ENCODE peak calls at places on chromosomes 2 and 18, in six cellular contexts. I is transverse colon, T is K562, W is neural progenitor cell, O is cardiac muscle cell, Q is mucosa of descending colon. U is an unnamed sample. For H3K9me3 and H3K4me1, the result is how much of the 10 kb centered on the place peaks cover.

GRCh38 chr2:13584020-13584419 is 867.3 kb downstream of the TRIB2 start:
- DNase-seq in I (no peak), T (no peak), O (no peak), W (no peak), Q (no peak), U (no peak)

GRCh38 chr2:191165190-191165643 is 14.4 kb upstream of the STAT4 start:
- DNase-seq in Q (peak), W (peak), O (peak), T (peak), I (no peak), U (peak)

GRCh38 chr18:62842898-62843297 is 127.6 kb downstream of the PHLPP1 start:
- DNase-seq in W (no peak), O (no peak), Q (no peak), T (no peak), I (no peak), U (no peak)

GRCh38 chr2:228731517-228731916 is 539.6 kb downstream of the PID1 start:
- DNase-seq in I (no peak), W (no peak), O (peak), Q (no peak), T (no peak), U (no peak)

GRCh38 chr2:29066271-29066860 is 8.0 kb downstream of the PCARE start:
- DNase-seq in O (peak), I (no peak), W (no peak), Q (no peak), T (no peak), U (no peak)

GRCh38 chr2:71713581-71714580 is 260.5 kb downstream of the DYSF start:
- DNase-seq in T (no peak), O (peak), Q (no peak), I (no peak), W (no peak), U (no peak)

GRCh38 chr2:176428943-176429469 is 159.8 kb downstream of the MTX2 start:
- DNase-seq in T (no peak), I (no peak), Q (no peak), O (no peak), W (no peak), U (no peak)

GRCh38 chr2:133760366-133760765 is 192.1 kb upstream of the NCKAP5 start:
- DNase-seq in T (no peak), Q (no peak), I (no peak), O (no peak), W (no peak), U (peak)

GRCh38 chr18:74546007-74546406 is 11.7 kb downstream of the CNDP1 start:
- DNase-seq in Q (no peak), W (no peak), T (no peak), O (no peak), I (no peak), U (no peak)

GRCh38 chr2:241035142-241035817 is 36.9 kb downstream of the SNED1 start:
- DNase-seq in T (no peak), O (no peak), Q (no peak), W (peak), I (no peak), U (no peak)

GRCh38 chr2:188473306-188473705 is 181.6 kb downstream of the GULP1 start:
- DNase-seq in O (no peak), W (no peak), I (no peak), Q (no peak), T (no peak), U (no peak)

GRCh38 chr2:71101656-71102055 is 28.4 kb downstream of the MCEE start:
- DNase-seq in T (no peak), W (no peak), O (peak), Q (no peak), I (no peak), U (no peak)

GRCh38 chr2:107325983-107326786 is 440.2 kb upstream of the ST6GAL2 start:
- DNase-seq in W (no peak), O (peak), I (no peak), Q (peak), T (no peak), U (no peak)
- H3K9me3 ChIP-seq in W (under half), O (under half), I (under half), Q (under half), T (under half), U (under half)

GRCh38 chr2:98479959-98480524 is 35.4 kb downstream of the INPP4A start:
- DNase-seq in O (peak), W (no peak), T (no peak), I (peak), Q (peak), U (no peak)
- H3K4me1 ChIP-seq in O (under half), W (under half), T (under half), I (under half), Q (half or more), U (under half)

GRCh38 chr2:98936133-98936916 is at the start of gene CRACDL:
- DNase-seq in I (no peak), W (peak), Q (peak), T (no peak), O (peak), U (peak)
- TF ChIP-seq CTCF in I (no peak), W (peak), Q (no peak), T (no peak), O (no peak), U (no peak)

DNA sequence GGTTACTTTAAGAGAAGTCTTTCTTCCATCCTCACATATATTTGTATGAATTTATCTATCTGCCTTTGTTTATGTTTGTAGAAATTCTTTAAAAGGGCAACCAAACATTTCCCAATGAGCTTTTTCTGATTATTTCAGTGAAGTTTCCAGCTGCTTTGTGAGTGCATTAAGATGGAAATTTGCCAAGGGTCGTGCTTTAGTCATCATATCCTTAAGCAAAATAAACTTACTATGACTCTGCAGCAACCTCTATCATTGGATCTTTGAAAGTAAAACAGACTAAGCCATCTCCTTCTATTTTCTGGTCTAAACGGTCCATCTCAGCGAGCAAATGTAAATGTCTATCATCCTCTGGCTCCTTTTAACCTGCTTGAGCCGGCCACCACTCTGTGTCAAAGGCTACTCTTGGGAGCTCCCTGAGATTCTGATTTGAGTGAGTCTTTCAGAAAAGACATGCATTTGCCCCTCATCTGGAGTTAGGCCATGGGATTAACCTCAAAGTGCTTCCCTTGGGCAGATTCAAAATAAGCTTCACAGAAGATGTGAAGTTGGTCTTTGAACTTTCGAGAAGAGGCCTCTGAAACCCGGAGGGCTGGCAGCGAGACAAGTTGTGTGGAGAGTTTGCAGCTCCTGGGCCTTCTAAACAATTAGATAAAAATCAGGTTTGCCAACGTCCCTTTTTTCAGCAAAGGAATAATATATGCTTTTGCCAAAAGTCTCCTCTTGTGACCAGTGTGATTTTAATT is 489.5 kb downstream of the SOX11 start:
- DNase-seq in T (no peak), W (peak), I (no peak), Q (no peak), O (peak), U (no peak)
- H3K9me3 ChIP-seq in T (under half), W (under half), I (under half), Q (under half), O (under half), U (under half)

DNA sequence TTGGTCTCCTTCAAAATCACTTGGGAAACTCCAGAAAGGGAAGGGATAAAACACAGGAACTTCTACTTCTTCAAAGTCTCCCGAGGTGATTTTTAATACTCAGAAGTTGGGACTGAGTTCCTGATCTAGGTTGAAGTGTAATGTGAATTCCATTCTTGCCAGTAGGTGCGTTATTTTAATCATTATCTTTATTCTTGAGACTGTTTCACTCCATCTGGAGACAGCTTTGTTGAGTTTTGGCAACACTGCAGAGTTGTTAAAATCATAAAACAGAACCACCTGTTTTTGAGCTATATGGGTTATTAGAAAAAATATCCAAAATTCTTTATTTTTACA is 22.0 kb downstream of the ATP8B1 start:
- DNase-seq in W (no peak), I (no peak), O (no peak), Q (no peak), T (no peak), U (no peak)
- H3K4me1 ChIP-seq in W (under half), I (under half), O (under half), Q (under half), T (under half), U (under half)

DNA sequence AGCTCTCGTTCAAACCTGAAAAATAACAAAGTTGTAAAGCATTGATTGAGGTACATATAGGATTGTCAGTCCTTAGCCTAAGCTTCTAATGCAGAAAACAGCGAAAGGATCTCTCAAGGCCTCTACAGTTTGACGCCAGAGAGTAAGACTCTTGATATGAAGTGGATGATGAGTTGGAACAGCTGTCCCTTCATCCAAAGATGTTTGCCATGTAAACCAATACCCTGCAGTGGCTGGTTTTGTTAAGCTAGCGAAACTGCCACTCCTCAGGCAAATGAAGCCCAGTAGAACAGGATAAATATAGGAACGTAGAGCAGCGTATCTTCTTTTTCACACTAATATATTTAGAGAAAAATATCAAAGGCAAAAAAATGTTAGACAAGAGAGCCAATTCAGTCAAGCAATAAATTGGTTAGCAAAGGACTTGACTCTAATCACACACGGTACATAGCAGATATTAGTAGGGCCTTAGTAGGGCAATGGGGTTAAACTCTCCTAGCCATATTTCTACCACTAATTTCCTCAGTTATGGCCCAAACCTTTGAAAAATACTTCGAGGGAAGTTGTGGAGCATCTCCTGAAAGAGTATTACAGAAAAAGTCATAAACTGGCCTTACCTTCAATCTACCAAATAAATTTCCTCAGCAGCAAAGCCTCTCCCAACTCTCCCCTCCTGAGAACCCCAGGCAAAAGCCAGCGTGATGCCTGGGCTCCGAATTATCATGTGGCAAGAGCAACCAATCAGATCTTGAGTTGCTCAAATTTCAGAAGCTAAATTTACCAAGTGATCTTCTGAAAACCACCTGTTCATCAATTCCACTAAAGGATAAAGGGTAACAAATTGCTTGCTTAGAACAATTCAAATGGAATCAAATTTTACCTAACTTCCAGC is at the start of gene NEB:
- DNase-seq in W (no peak), Q (no peak), I (no peak), O (no peak), T (no peak), U (no peak)
- TF ChIP-seq CTCF in W (no peak), Q (no peak), I (no peak), O (no peak), T (no peak), U (no peak)

GRCh38 chr2:63993871-63994270 is 25.4 kb downstream of the VPS54 start:
- DNase-seq in O (no peak), T (no peak), I (no peak), W (no peak), Q (no peak), U (no peak)

GRCh38 chr2:63983986-63984605 is 35.1 kb downstream of the VPS54 start:
- DNase-seq in O (peak), W (no peak), I (no peak), T (no peak), Q (no peak), U (no peak)

GRCh38 chr2:63984606-63985359 is 34.4 kb downstream of the VPS54 start:
- DNase-seq in T (no peak), W (no peak), Q (no peak), I (no peak), O (no peak), U (no peak)

GRCh38 chr2:63992061-63992685 is 27.1 kb downstream of the VPS54 start:
- DNase-seq in Q (no peak), O (no peak), T (no peak), W (peak), I (no peak), U (no peak)

GRCh38 chr2:63990072-63990471 is 29.2 kb downstream of the VPS54 start:
- DNase-seq in O (no peak), W (no peak), T (no peak), I (no peak), Q (no peak), U (no peak)
- H3K9me3 ChIP-seq in O (under half), W (under half), T (under half), I (under half), Q (under half), U (under half)

GRCh38 chr2:64650257-64650656 is 3.5 kb downstream of the SERTAD2 start:
- DNase-seq in W (no peak), T (no peak), O (no peak), Q (no peak), I (no peak), U (no peak)
- H3K4me1 ChIP-seq in W (half or more), T (half or more), O (half or more), Q (under half), I (under half), U (half or more)

DNA sequence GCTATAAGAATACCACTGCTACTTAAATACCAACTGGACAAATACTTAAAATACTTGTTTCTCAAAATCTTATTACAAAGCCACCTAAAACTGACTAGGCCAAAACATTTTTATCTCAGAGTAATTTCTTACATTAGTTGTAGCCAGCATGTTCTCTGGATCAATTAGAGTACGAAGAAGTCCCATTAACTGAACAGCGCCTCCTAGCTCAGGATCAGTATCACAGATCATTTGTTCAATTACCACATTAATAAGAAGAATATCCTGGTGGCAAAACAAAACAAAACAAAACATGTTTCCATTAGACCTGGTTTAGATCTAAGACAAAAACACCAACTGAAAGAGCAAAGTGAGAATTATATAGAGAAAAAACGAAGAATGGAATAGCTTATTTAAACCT is 36.0 kb downstream of the PPP4R3B start:
- DNase-seq in Q (no peak), W (peak), T (no peak), I (no peak), O (no peak), U (peak)
- TF ChIP-seq CTCF in Q (no peak), W (peak), T (peak), I (no peak), O (peak), U (peak)

GRCh38 chr2:126946323-126947089 is 47.8 kb downstream of the TEX51 start:
- DNase-seq in T (no peak), O (no peak), I (no peak), W (no peak), Q (no peak), U (no peak)

GRCh38 chr2:126942427-126943203 is 43.9 kb downstream of the TEX51 start:
- DNase-seq in W (no peak), O (no peak), Q (no peak), I (no peak), T (no peak), U (no peak)

GRCh38 chr2:126943612-126944011 is 44.9 kb downstream of the TEX51 start:
- DNase-seq in W (no peak), I (no peak), Q (no peak), O (no peak), T (no peak), U (no peak)

GRCh38 chr2:126947090-126947404 is 48.4 kb downstream of the TEX51 start:
- DNase-seq in W (no peak), O (no peak), Q (no peak), I (no peak), T (no peak), U (no peak)

DNA sequence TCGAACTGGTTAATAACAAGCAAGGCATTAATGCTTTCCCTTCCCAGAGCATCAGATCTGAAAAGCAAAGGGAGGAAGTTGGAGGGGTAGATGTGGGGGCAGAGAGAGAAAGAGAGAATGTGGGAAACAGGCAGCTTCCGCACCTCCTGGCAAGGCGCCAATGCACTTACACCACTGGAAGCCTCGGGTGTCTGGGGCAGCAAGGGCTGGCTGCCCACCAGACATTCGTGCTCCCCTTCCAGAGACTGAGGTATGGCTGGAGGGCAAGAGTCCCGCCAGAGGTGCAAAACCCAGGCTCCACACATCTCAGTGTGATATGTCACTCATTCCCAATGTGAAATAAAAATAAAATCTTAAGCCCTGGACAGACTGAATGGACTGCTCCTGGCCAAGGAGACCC is 46.4 kb downstream of the TEX51 start:
- DNase-seq in O (peak), Q (no peak), T (no peak), I (no peak), W (no peak), U (no peak)
- H3K9me3 ChIP-seq in O (under half), Q (under half), T (under half), I (under half), W (under half), U (under half)

U was measured in Caco-2.